ENCODE peak calls at places on chromosomes 11 and 22, in five cellular contexts. One of them, this sample, is unnamed.

GRCh38 chr11:128103278-128103873 is 484.0 kb downstream of the ETS1 start:
- DNase-seq in foreskin fibroblast: no peak
- DNase-seq in activated T-helper 1 cell treated with anti-CD3 and anti-CD28 coated beads, Interleukin-12 subunit alpha, Interleukin-12 subunit beta, Interleukin-2, Interleukin-4 antibody, amounts not matched to agents 30 ng/mL and 10 ng/mL and 1 ng/mL, durations not matched to agents 14 hours and 24 hours and 36 hours: no peak
- DNase-seq in type B pancreatic cell: no peak
- DNase-seq in stomach: no peak
- DNase-seq in this sample: no peak

GRCh38 chr11:299951-300735 is 817 bp upstream of the IFITM5 start:
- DNase-seq in activated T-helper 1 cell treated with anti-CD3 and anti-CD28 coated beads, Interleukin-12 subunit alpha, Interleukin-12 subunit beta, Interleukin-2, Interleukin-4 antibody, amounts not matched to agents 30 ng/mL and 10 ng/mL and 1 ng/mL, durations not matched to agents 14 hours and 24 hours and 36 hours: no peak
- DNase-seq in type B pancreatic cell: no peak
- DNase-seq in foreskin fibroblast: no peak
- DNase-seq in stomach: no peak
- DNase-seq in this sample: no peak

GRCh38 chr22:49046546-49047305 is 780.9 kb downstream of the BRD1 start:
- DNase-seq in foreskin fibroblast: no peak
- DNase-seq in activated T-helper 1 cell treated with anti-CD3 and anti-CD28 coated beads, Interleukin-12 subunit alpha, Interleukin-12 subunit beta, Interleukin-2, Interleukin-4 antibody, amounts not matched to agents 30 ng/mL and 10 ng/mL and 1 ng/mL, durations not matched to agents 14 hours and 24 hours and 36 hours: no peak
- DNase-seq in type B pancreatic cell: no peak
- DNase-seq in stomach: no peak
- DNase-seq in this sample: no peak

GRCh38 chr11:11916981-11917399 is 75.2 kb downstream of the USP47 start:
- DNase-seq in activated T-helper 1 cell treated with anti-CD3 and anti-CD28 coated beads, Interleukin-12 subunit alpha, Interleukin-12 subunit beta, Interleukin-2, Interleukin-4 antibody, amounts not matched to agents 30 ng/mL and 10 ng/mL and 1 ng/mL, durations not matched to agents 14 hours and 24 hours and 36 hours: no peak
- DNase-seq in type B pancreatic cell: no peak
- DNase-seq in stomach: no peak
- DNase-seq in foreskin fibroblast: peak
- DNase-seq in this sample: no peak

GRCh38 chr11:100863080-100863581 is 176.0 kb downstream of the ARHGAP42 start:
- DNase-seq in stomach: peak
- DNase-seq in activated T-helper 1 cell treated with anti-CD3 and anti-CD28 coated beads, Interleukin-12 subunit alpha, Interleukin-12 subunit beta, Interleukin-2, Interleukin-4 antibody, amounts not matched to agents 30 ng/mL and 10 ng/mL and 1 ng/mL, durations not matched to agents 14 hours and 24 hours and 36 hours: no peak
- DNase-seq in type B pancreatic cell: no peak
- DNase-seq in foreskin fibroblast: peak
- DNase-seq in this sample: peak

GRCh38 chr22:29442976-29443375 is 4.6 kb downstream of the RFPL1 start:
- DNase-seq in foreskin fibroblast: no peak
- DNase-seq in type B pancreatic cell: no peak
- DNase-seq in stomach: no peak
- DNase-seq in activated T-helper 1 cell treated with anti-CD3 and anti-CD28 coated beads, Interleukin-12 subunit alpha, Interleukin-12 subunit beta, Interleukin-2, Interleukin-4 antibody, amounts not matched to agents 30 ng/mL and 10 ng/mL and 1 ng/mL, durations not matched to agents 14 hours and 24 hours and 36 hours: no peak
- DNase-seq in this sample: no peak

GRCh38 chr11:12079726-12080556 is 30.4 kb upstream of the MICAL2 start:
- DNase-seq in activated T-helper 1 cell treated with anti-CD3 and anti-CD28 coated beads, Interleukin-12 subunit alpha, Interleukin-12 subunit beta, Interleukin-2, Interleukin-4 antibody, amounts not matched to agents 30 ng/mL and 10 ng/mL and 1 ng/mL, durations not matched to agents 14 hours and 24 hours and 36 hours: no peak
- DNase-seq in type B pancreatic cell: no peak
- DNase-seq in foreskin fibroblast: peak
- DNase-seq in stomach: peak
- DNase-seq in this sample: peak

GRCh38 chr11:76800466-76801200 is 17.5 kb downstream of the TSKU start:
- DNase-seq in activated T-helper 1 cell treated with anti-CD3 and anti-CD28 coated beads, Interleukin-12 subunit alpha, Interleukin-12 subunit beta, Interleukin-2, Interleukin-4 antibody, amounts not matched to agents 30 ng/mL and 10 ng/mL and 1 ng/mL, durations not matched to agents 14 hours and 24 hours and 36 hours: no peak
- DNase-seq in stomach: no peak
- DNase-seq in foreskin fibroblast: no peak
- DNase-seq in type B pancreatic cell: peak
- DNase-seq in this sample: no peak

GRCh38 chr11:70491696-70492472 is 93.6 kb downstream of the CTTN start:
- DNase-seq in activated T-helper 1 cell treated with anti-CD3 and anti-CD28 coated beads, Interleukin-12 subunit alpha, Interleukin-12 subunit beta, Interleukin-2, Interleukin-4 antibody, amounts not matched to agents 30 ng/mL and 10 ng/mL and 1 ng/mL, durations not matched to agents 14 hours and 24 hours and 36 hours: no peak
- DNase-seq in type B pancreatic cell: no peak
- DNase-seq in foreskin fibroblast: no peak
- DNase-seq in stomach: no peak
- DNase-seq in this sample: no peak

GRCh38 chr11:66419825-66420224 is 1.0 kb upstream of the NPAS4 start:
- DNase-seq in foreskin fibroblast: no peak
- DNase-seq in type B pancreatic cell: no peak
- DNase-seq in stomach: no peak
- DNase-seq in activated T-helper 1 cell treated with anti-CD3 and anti-CD28 coated beads, Interleukin-12 subunit alpha, Interleukin-12 subunit beta, Interleukin-2, Interleukin-4 antibody, amounts not matched to agents 30 ng/mL and 10 ng/mL and 1 ng/mL, durations not matched to agents 14 hours and 24 hours and 36 hours: no peak
- DNase-seq in this sample: no peak

GRCh38 chr11:76667271-76667818 is 3.2 kb downstream of the LRRC32 start:
- DNase-seq in stomach: no peak
- DNase-seq in activated T-helper 1 cell treated with anti-CD3 and anti-CD28 coated beads, Interleukin-12 subunit alpha, Interleukin-12 subunit beta, Interleukin-2, Interleukin-4 antibody, amounts not matched to agents 30 ng/mL and 10 ng/mL and 1 ng/mL, durations not matched to agents 14 hours and 24 hours and 36 hours: no peak
- DNase-seq in type B pancreatic cell: no peak
- DNase-seq in foreskin fibroblast: no peak
- DNase-seq in this sample: no peak

GRCh38 chr11:65569973-65570918 is at the start of gene ZNRD2:
- DNase-seq in type B pancreatic cell: peak
- DNase-seq in stomach: peak
- DNase-seq in activated T-helper 1 cell treated with anti-CD3 and anti-CD28 coated beads, Interleukin-12 subunit alpha, Interleukin-12 subunit beta, Interleukin-2, Interleukin-4 antibody, amounts not matched to agents 30 ng/mL and 10 ng/mL and 1 ng/mL, durations not matched to agents 14 hours and 24 hours and 36 hours: peak
- DNase-seq in foreskin fibroblast: peak
- DNase-seq in this sample: peak

This sample was measured in lung microvascular endothelial cell.